ENCODE peak calls at places on chromosomes 5 and 9, in eight cellular contexts. V, T, C, N, Z, H, W and E are unnamed samples.

GRCh38 chr5:10348258-10348657 is 5.2 kb upstream of the MARCHF6 start:
- DNase-seq in H (no peak), W (no peak), V (no peak), T (no peak), C (no peak), Z (no peak), N (no peak), E (no peak)

GRCh38 chr5:136054133-136054996 is 25.6 kb downstream of the TGFBI start:
- DNase-seq in T (no peak), W (no peak), C (no peak), N (no peak), V (no peak), Z (no peak), H (no peak), E (no peak)

GRCh38 chr5:151093476-151093889 is 12.6 kb upstream of the TNIP1 start:
- DNase-seq in T (peak), Z (no peak), C (peak), W (no peak), V (peak), N (peak), H (no peak), E (peak)

GRCh38 chr9:21801683-21802417 is 586 bp upstream of the MTAP start:
- DNase-seq in Z (peak), V (peak), C (peak), W (no peak), T (peak), N (no peak), H (peak), E (peak)

GRCh38 chr5:32020271-32020670 is 153.8 kb downstream of the GOLPH3 start:
- DNase-seq in C (no peak), N (no peak), W (no peak), Z (no peak), T (no peak), H (no peak), V (no peak), E (no peak)

GRCh38 chr5:111731638-111732037 is 25.4 kb downstream of the NREP start:
- DNase-seq in T (no peak), N (no peak), W (no peak), Z (no peak), H (no peak), V (no peak), C (no peak), E (no peak)

GRCh38 chr5:112690605-112691340 is 46.9 kb upstream of the APC start:
- DNase-seq in Z (no peak), H (no peak), T (no peak), C (no peak), W (no peak), N (no peak), V (no peak), E (no peak)

GRCh38 chr9:136705564-136705963 is 6.8 kb upstream of the DIPK1B start:
- DNase-seq in C (no peak), T (no peak), W (no peak), N (peak), H (no peak), Z (no peak), V (no peak), E (no peak)

GRCh38 chr5:66519626-66520025 is 76.6 kb upstream of the MAST4 start:
- DNase-seq in V (no peak), H (no peak), Z (no peak), N (no peak), C (no peak), W (no peak), T (no peak), E (no peak)

GRCh38 chr5:58024151-58024550 is 435.7 kb downstream of the PLK2 start:
- DNase-seq in C (no peak), W (no peak), V (no peak), N (no peak), Z (no peak), H (no peak), T (no peak), E (no peak)

GRCh38 chr5:45521067-45521466 is 175.1 kb downstream of the HCN1 start:
- DNase-seq in W (no peak), C (peak), V (no peak), Z (no peak), N (peak), H (peak), T (no peak), E (peak)

GRCh38 chr9:136660971-136661540 is 1.7 kb upstream of the EGFL7 start:
- DNase-seq in T (no peak), H (no peak), W (no peak), Z (no peak), V (no peak), C (no peak), N (no peak), E (no peak)

GRCh38 chr9:121772600-121773285 is 121.3 kb downstream of the DAB2IP start:
- DNase-seq in H (no peak), Z (peak), N (no peak), W (no peak), T (no peak), V (no peak), C (no peak), E (no peak)

GRCh38 chr5:175842947-175843793 is 28.2 kb upstream of the CPLX2 start:
- DNase-seq in Z (no peak), T (peak), C (peak), V (peak), N (no peak), H (peak), W (no peak), E (peak)

GRCh38 chr9:69461084-69461483 is 136.1 kb downstream of the ENTREP1 start:
- DNase-seq in H (no peak), W (no peak), C (no peak), N (no peak), T (no peak), V (no peak), Z (no peak), E (no peak)

GRCh38 chr5:139376364-139376763 is 6.7 kb downstream of the SLC23A1 start:
- DNase-seq in T (no peak), H (no peak), N (no peak), Z (no peak), C (no peak), W (no peak), V (no peak), E (no peak)

GRCh38 chr5:127791439-127791838 is 88.2 kb downstream of the CCDC192 start:
- DNase-seq in H (no peak), T (no peak), C (no peak), W (no peak), Z (no peak), N (no peak), V (no peak), E (no peak)

GRCh38 chr9:99167694-99168093 is 54.0 kb downstream of the ALG2 start:
- DNase-seq in C (no peak), Z (no peak), W (no peak), H (no peak), T (no peak), V (no peak), N (peak), E (no peak)

GRCh38 chr5:23461576-23461975 is 45.8 kb upstream of the PRDM9 start:
- DNase-seq in V (no peak), H (no peak), W (no peak), T (no peak), Z (no peak), N (no peak), C (no peak), E (no peak)

GRCh38 chr5:15992918-15993317 is 186.7 kb downstream of the MARCHF11 start:
- DNase-seq in T (peak), N (no peak), Z (no peak), H (no peak), V (peak), W (no peak), C (no peak), E (peak)

GRCh38 chr5:57878301-57878722 is 395.7 kb upstream of the ACTBL2 start:
- DNase-seq in C (peak), W (no peak), V (no peak), H (no peak), N (no peak), Z (no peak), T (no peak), E (peak)

GRCh38 chr9:97502984-97503861 is 1.8 kb downstream of the TMOD1 start:
- DNase-seq in N (no peak), Z (no peak), W (no peak), V (no peak), T (no peak), C (no peak), H (peak), E (no peak)